ENCODE peak calls at places on chromosomes 1 and 21, in seven cellular contexts. X is IMR-90, T is mesendoderm, M is H1, A is H9, F is mesenchymal stem cell, S is neuronal stem cell. L is an unnamed sample.

GRCh38 chr1:4277598-4277997 is 376.8 kb upstream of the AJAP1 start:
- DNase-seq in X (no peak), S (no peak), T (no peak), M (no peak), A (no peak), F (no peak), L (no peak)

GRCh38 chr1:57470028-57470427 is 46.2 kb upstream of the DAB1 start:
- DNase-seq in M (no peak), T (peak; percentile 73), X (peak; percentile 60), A (no peak), S (no peak), F (no peak), L (peak; percentile 30)

GRCh38 chr1:33010946-33011731 is 25.5 kb downstream of the AK2 start:
- DNase-seq in S (no peak), X (peak; percentile 61), A (no peak), T (no peak), F (peak; percentile 50), M (no peak), L (no peak)

GRCh38 chr1:38006008-38006828 is 904 bp upstream of the FHL3 start:
- DNase-seq in A (no peak), X (no peak), F (no peak), T (peak; percentile 40), S (no peak), M (no peak), L (no peak)

GRCh38 chr1:150548632-150549495 is at the start of gene ADAMTSL4:
- DNase-seq in A (peak; percentile 51), M (no peak), T (peak; percentile 88), S (no peak), X (peak; percentile 78), F (peak; percentile 86), L (peak; percentile 83)

GRCh38 chr1:4711191-4711915 is 56.9 kb downstream of the AJAP1 start:
- DNase-seq in A (peak; percentile 67), X (no peak), M (peak; percentile 27), F (no peak), T (no peak), S (no peak), L (no peak)

GRCh38 chr1:173868266-173869107 is at the start of gene ZBTB37:
- DNase-seq in T (peak; percentile 98), F (peak; percentile 47), S (peak; percentile 88), A (peak; percentile 99), M (peak; percentile 81), X (peak; percentile 38), L (peak; percentile 83)

GRCh38 chr1:224736619-224737352 is 120.7 kb downstream of the CNIH3 start:
- DNase-seq in F (peak; percentile 31), T (peak; percentile 48), M (no peak), S (no peak), A (no peak), X (peak; percentile 19), L (peak; percentile 8)

GRCh38 chr1:34156739-34157138 is 8.3 kb downstream of the CSMD2 start:
- DNase-seq in S (no peak), T (peak; percentile 29), A (peak; percentile 50), M (no peak), X (no peak), F (no peak), L (no peak)

GRCh38 chr1:170964506-170964905 is 29.2 kb downstream of the MROH9 start:
- DNase-seq in A (no peak), F (no peak), X (no peak), M (no peak), T (no peak), S (no peak), L (no peak)

GRCh38 chr1:113269577-113269976 is 120.7 kb upstream of the MAGI3 start:
- DNase-seq in F (no peak), X (no peak), A (no peak), S (no peak), T (peak; percentile 13), M (no peak), L (no peak)

GRCh38 chr1:204853446-204853845 is 17.2 kb upstream of the NFASC start:
- DNase-seq in X (no peak), M (no peak), A (no peak), T (no peak), F (no peak), S (no peak), L (no peak)

GRCh38 chr1:67814121-67814772 is 19.0 kb downstream of the GNG12 start:
- DNase-seq in A (no peak), M (no peak), S (no peak), T (no peak), X (no peak), F (no peak), L (no peak)

GRCh38 chr1:177753655-177754054 is 216.2 kb downstream of the SEC16B start:
- DNase-seq in T (no peak), S (no peak), A (no peak), F (no peak), M (no peak), X (no peak), L (no peak)

GRCh38 chr1:239056940-239057339 is 329.4 kb upstream of the CHRM3 start:
- DNase-seq in X (no peak), T (peak; percentile 86), S (no peak), F (no peak), A (no peak), M (no peak), L (no peak)

GRCh38 chr21:38244885-38245869 is 11.6 kb upstream of the KCNJ15 start:
- DNase-seq in T (no peak), M (no peak), F (peak; percentile 93), X (peak; percentile 98), S (no peak), A (no peak), L (no peak)

GRCh38 chr1:52937433-52938065 is 10.5 kb downstream of the SCP2 start:
- DNase-seq in X (no peak), S (no peak), T (no peak), F (no peak), M (no peak), A (no peak), L (no peak)
- H3K18ac ChIP-seq in X (no peak overlapping the region), S (no peak overlapping the region), T (no peak overlapping the region), F (no peak overlapping the region), M (no peak overlapping the region), A (no peak overlapping the region), L (no peak overlapping the region)

GRCh38 chr1:234606731-234607090 is 3.3 kb downstream of the IRF2BP2 start:
- DNase-seq in A (no peak), S (no peak), T (no peak), M (no peak), F (no peak), X (no peak), L (no peak)

GRCh38 chr1:234605983-234606730 is 3.8 kb downstream of the IRF2BP2 start:
- DNase-seq in T (no peak), M (no peak), S (no peak), A (no peak), F (peak; percentile 58), X (peak; percentile 62), L (no peak)

GRCh38 chr1:234604393-234604725 is 5.6 kb downstream of the IRF2BP2 start:
- DNase-seq in F (no peak), T (no peak), M (no peak), X (no peak), S (no peak), A (no peak), L (no peak)

GRCh38 chr1:234604726-234605492 is 5.1 kb downstream of the IRF2BP2 start:
- DNase-seq in T (no peak), S (no peak), A (no peak), F (peak; percentile 62), M (no peak), X (peak; percentile 83), L (peak; percentile 17)

DNA sequence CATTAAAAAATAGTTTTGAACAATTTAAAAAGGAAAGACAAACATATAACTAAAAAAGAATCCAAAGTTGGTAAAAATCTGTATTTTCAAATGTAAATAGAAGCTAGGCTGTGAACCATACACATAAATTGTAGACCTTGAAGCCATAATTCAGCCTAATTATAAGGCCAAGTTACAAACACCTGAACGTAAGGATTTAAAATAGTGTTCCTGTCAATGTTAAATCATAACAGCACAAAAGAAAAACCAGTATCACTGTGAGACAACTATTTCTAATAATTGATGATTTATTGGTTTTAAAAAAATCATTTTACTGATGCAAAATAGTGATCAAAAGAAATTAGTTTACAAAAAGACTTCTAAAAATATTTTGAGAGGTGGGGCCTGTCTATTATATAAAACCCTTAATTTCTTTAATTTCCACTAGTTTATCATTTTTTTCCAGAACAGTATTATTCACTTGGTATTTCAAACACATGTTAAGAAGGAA is 4.4 kb downstream of the IRF2BP2 start:
- DNase-seq in X (no peak), A (no peak), F (no peak), M (no peak), T (no peak), S (no peak), L (no peak)
- H2AK5ac ChIP-seq in X (no peak overlapping the region), A (no peak overlapping the region), F (no peak overlapping the region), M (no peak overlapping the region), T (no peak overlapping the region), S (no peak overlapping the region), L (no peak overlapping the region)

GRCh38 chr1:29417558-29417858 is 181.2 kb downstream of the PTPRU start:
- DNase-seq in X (no peak), S (no peak), T (no peak), M (no peak), A (no peak), F (no peak), L (no peak)

GRCh38 chr1:29415861-29416260 is 179.5 kb downstream of the PTPRU start:
- DNase-seq in T (no peak), S (no peak), F (no peak), M (no peak), X (no peak), A (no peak), L (no peak)

GRCh38 chr1:29417971-29418370 is 181.6 kb downstream of the PTPRU start:
- DNase-seq in A (no peak), X (no peak), S (no peak), T (no peak), M (no peak), F (no peak), L (no peak)

GRCh38 chr1:29416267-29416666 is 179.9 kb downstream of the PTPRU start:
- DNase-seq in S (no peak), A (peak; percentile 42), X (no peak), T (peak; percentile 59), M (no peak), F (no peak), L (no peak)

GRCh38 chr1:29416825-29417557 is 180.7 kb downstream of the PTPRU start:
- DNase-seq in F (no peak), A (no peak), T (no peak), M (no peak), X (no peak), S (no peak), L (no peak)
- H3K27ac ChIP-seq in F (no peak overlapping the region), A (no peak overlapping the region), T (no peak overlapping the region), M (no peak overlapping the region), X (no peak overlapping the region), S (no peak overlapping the region), L (no peak overlapping the region)

DNA sequence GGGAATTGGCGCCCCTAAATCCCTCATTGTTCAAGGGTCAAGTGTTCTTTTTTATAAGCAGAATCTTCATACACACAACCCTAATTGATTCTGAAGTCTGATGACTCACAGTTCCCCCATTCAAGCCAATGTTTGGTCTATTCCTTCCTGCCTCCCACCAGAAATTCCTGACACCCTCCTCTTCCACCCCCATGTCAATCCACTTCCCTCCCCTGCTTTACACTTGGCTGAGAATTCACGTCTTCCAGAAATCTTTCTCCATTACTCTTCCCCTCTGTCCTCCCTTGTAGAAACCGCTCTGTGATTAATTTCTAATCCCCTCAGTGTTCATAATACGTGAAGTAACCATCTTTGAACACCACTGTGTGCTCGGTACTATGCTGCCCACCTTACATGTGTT is 76.2 kb upstream of the CD34 start:
- DNase-seq in T (no peak), S (no peak), M (no peak), A (no peak), X (no peak), F (no peak), L (no peak)
- H3K18ac ChIP-seq in T (no peak overlapping the region), S (no peak overlapping the region), M (no peak overlapping the region), A (no peak overlapping the region), X (no peak overlapping the region), F (no peak overlapping the region), L (no peak overlapping the region)

GRCh38 chr1:183114441-183114840 is 71.6 kb upstream of the LAMC2 start:
- DNase-seq in M (no peak), F (no peak), T (no peak), A (no peak), X (no peak), S (no peak), L (no peak)
- H2AK5ac ChIP-seq in M (no peak overlapping the region), F (peak overlapping the region; percentile 49), T (no peak overlapping the region), A (no peak overlapping the region), X (no peak overlapping the region), S (no peak overlapping the region), L (no peak overlapping the region)